ENCODE peak calls at places on chromosomes 6 and 20, in nine cellular contexts. Z, F, B, V, L, Y, K, M and A are unnamed samples.

GRCh38 chr6:139588076-139588639 is 213.7 kb upstream of the CITED2 start:
- DNase-seq in M (no peak), L (no peak), F (no peak), B (peak; percentile 81), K (no peak), Z (peak; percentile 52), V (peak; percentile 71), Y (peak; percentile 95), A (no peak)

GRCh38 chr20:58524814-58525213 is 9.6 kb upstream of the APCDD1L start:
- DNase-seq in Y (no peak), F (no peak), Z (no peak), V (no peak), M (no peak), B (no peak), K (no peak), L (no peak), A (peak; percentile 54)

GRCh38 chr6:11952291-11952690 is 59.8 kb upstream of the HIVEP1 start:
- DNase-seq in L (no peak), B (no peak), Y (no peak), Z (no peak), V (no peak), M (no peak), K (no peak), F (no peak), A (no peak)

GRCh38 chr6:6784514-6785162 is 196.1 kb downstream of the LY86 start:
- DNase-seq in V (no peak), B (no peak), Z (no peak), L (no peak), F (no peak), K (no peak), M (no peak), Y (no peak), A (no peak)

GRCh38 chr20:1900321-1900791 is 5.1 kb downstream of the SIRPA start:
- DNase-seq in F (peak; percentile 40), L (peak; percentile 65), M (peak; percentile 84), Y (peak; percentile 98), B (peak; percentile 17), V (peak; percentile 33), Z (peak; percentile 68), K (no peak), A (peak; percentile 40)

GRCh38 chr6:65113581-65113980 is 593.4 kb downstream of the EYS start:
- DNase-seq in B (no peak), M (no peak), Y (no peak), V (no peak), F (no peak), L (no peak), Z (no peak), K (no peak), A (no peak)

GRCh38 chr6:6730831-6731230 is 142.3 kb downstream of the LY86 start:
- DNase-seq in M (peak; percentile 63), Z (no peak), V (no peak), L (no peak), K (no peak), B (peak; percentile 42), F (no peak), Y (no peak), A (no peak)

GRCh38 chr6:31202259-31203166 is 32.0 kb upstream of the POU5F1 start:
- DNase-seq in K (no peak), B (no peak), Z (no peak), F (no peak), Y (peak; percentile 27), M (no peak), L (no peak), V (no peak), A (no peak)

GRCh38 chr6:26592649-26593048 is 4.1 kb upstream of the ABT1 start:
- DNase-seq in L (no peak), K (no peak), Z (no peak), V (no peak), M (no peak), Y (no peak), B (no peak), F (no peak), A (no peak)

GRCh38 chr6:113636357-113636824 is 220.8 kb upstream of the MARCKS start:
- DNase-seq in L (no peak), M (no peak), F (no peak), Y (peak; percentile 73), B (no peak), Z (no peak), K (no peak), V (no peak), A (no peak)

GRCh38 chr20:51417745-51418529 is 124.6 kb downstream of the NFATC2 start:
- DNase-seq in F (no peak), M (no peak), Z (no peak), K (no peak), V (no peak), B (no peak), L (no peak), Y (no peak), A (no peak)

GRCh38 chr6:136251394-136251793 is 1.3 kb upstream of the MTFR2 start:
- DNase-seq in B (no peak), L (no peak), Y (no peak), F (no peak), M (no peak), V (no peak), K (no peak), Z (no peak), A (peak; percentile 11)

GRCh38 chr6:136252441-136252840 is 2.3 kb upstream of the MTFR2 start:
- DNase-seq in Y (no peak), M (no peak), Z (no peak), B (no peak), L (no peak), F (no peak), V (no peak), K (no peak), A (no peak)

GRCh38 chr6:136249336-136249735 is 775 bp downstream of the MTFR2 start:
- DNase-seq in M (no peak), Z (no peak), L (no peak), B (no peak), V (no peak), Y (no peak), K (no peak), F (no peak), A (peak; percentile 12)

GRCh38 chr6:136249811-136250685 is at the start of gene MTFR2:
- DNase-seq in F (peak; percentile 92), B (peak; percentile 98), Y (peak; percentile 100), L (peak; percentile 89), M (peak; percentile 96), K (peak; percentile 94), V (peak; percentile 96), Z (peak; percentile 98), A (peak; percentile 97)

DNA sequence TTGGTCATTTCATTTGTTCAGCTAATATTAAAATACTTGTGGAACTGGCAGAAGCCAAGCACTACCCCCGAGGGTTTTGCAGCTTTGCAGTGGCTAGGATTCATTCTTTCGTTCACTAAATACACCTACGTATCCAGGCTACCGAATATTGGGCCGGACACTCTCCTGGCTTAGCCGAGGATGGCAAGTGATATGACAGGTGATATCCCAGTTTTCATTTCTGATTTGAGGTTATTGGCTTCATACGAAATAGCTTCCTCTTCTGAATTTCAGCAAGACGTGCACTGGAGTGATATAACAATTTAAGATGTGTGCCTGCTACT is 536 bp upstream of the MTFR2 start:
- DNase-seq in B (no peak), Z (no peak), F (no peak), Y (no peak), K (no peak), V (no peak), M (no peak), L (no peak), A (no peak)
- H3K27ac ChIP-seq in B (peak overlapping the region; percentile 39), Z (peak overlapping the region; percentile 38), F (no peak overlapping the region), Y (no peak overlapping the region), K (no peak overlapping the region), V (peak overlapping the region; percentile 57), M (no peak overlapping the region), L (peak overlapping the region; percentile 35), A (no peak overlapping the region)

DNA sequence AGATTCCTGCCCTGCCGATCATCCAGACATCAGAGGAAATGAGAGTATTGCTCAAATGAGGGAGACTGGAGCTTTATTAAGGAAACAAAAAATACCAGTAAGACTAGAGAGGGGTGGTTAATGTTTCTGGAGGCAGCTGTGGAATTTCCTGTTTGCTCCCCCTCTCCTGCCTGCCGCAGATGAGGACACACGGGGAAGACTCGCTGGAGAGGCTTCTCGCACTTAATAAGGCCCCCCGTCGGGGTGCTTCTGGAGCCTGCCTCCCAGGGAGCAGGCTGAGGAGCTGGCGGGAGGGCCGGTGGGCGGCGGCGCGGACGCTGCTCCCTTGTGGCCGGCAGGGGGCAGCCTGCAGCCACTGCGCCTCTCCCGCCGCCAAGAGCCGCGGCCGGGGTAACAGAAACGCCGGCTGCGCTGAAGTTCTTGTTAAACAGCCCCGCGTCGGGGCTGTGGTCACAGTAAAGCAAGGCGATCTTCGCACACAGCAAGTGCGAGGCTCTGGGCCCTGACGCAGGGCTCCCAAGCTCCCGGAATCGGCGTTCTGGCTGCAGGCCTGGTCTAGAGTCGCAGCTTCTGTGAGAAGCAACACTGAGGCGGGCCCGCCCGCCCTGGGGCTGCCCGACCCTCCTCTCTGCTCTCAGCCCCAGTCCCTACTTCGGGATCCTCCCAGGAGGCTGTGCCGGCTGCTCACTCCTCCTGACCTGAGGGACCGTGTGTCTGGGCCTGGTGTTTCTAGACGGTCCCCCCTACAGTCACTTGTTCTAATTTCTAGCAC is 17.4 kb downstream of the LEMD2 start:
- DNase-seq in L (peak; percentile 33), Y (peak; percentile 96), Z (peak; percentile 19), F (peak; percentile 80), M (peak; percentile 91), B (peak; percentile 80), V (peak; percentile 69), K (no peak), A (peak; percentile 99)
- H3K27ac ChIP-seq in L (peak overlapping the region; percentile 47), Y (peak overlapping the region; percentile 90), Z (peak overlapping the region; percentile 36), F (peak overlapping the region; percentile 52), M (peak overlapping the region; percentile 3), B (no peak overlapping the region), V (peak overlapping the region; percentile 66), K (peak overlapping the region; percentile 81), A (peak overlapping the region; percentile 91)

DNA sequence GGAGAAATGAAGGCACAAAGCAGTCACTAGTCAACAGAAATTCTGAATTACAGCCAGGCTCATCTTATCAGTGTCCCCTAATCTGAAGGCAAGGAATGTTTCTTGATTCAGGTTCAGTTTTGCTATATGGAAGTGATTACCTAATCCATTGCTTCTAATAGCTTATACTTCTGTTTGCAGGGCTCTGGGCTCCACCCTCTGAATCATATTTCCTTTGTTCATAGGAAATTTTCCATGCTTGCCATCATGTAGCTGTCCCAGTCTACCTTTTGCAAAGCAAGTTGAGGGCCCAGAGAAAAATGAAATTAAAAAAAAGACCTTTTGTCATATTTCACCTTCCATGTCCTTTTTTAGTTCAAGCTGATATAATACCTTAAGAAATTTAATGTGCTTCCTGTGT is 96.0 kb downstream of the LCA5 start:
- DNase-seq in V (no peak), L (no peak), Y (no peak), Z (no peak), F (no peak), B (no peak), M (no peak), K (no peak), A (no peak)
- H3K27ac ChIP-seq in V (no peak overlapping the region), L (no peak overlapping the region), Y (no peak overlapping the region), Z (no peak overlapping the region), F (no peak overlapping the region), B (no peak overlapping the region), M (no peak overlapping the region), K (no peak overlapping the region), A (no peak overlapping the region)

DNA sequence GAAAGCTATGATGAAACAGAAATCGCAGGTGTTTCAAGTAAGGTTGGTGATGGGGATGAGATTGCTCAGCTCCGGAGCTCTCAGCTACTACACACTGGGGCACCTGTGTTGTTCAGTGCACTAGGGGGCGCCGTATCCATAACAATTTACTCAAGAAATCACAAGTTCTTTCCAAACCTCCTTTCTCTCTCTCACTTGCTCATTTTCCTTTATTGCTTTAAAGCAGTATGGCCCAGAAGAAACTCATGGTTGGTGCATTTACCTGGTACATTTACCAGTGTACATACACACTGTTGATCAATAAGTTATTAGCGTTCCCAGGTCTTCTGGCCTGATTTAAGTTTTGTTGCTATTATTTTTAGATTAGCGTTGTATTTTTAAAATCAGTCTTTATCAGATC is 235.2 kb upstream of the TAB2 start:
- DNase-seq in V (peak; percentile 87), F (peak; percentile 75), K (peak; percentile 85), Y (peak; percentile 72), L (peak; percentile 56), Z (peak; percentile 57), B (peak; percentile 75), M (peak; percentile 93), A (peak; percentile 80)
- H3K27ac ChIP-seq in V (no peak overlapping the region), F (no peak overlapping the region), K (no peak overlapping the region), Y (no peak overlapping the region), L (no peak overlapping the region), Z (no peak overlapping the region), B (no peak overlapping the region), M (no peak overlapping the region), A (no peak overlapping the region)